ENCODE peak calls at places on chromosomes 2 and 18, in five cellular contexts. F, S, X, E and R are unnamed samples.

GRCh38 chr2:134927195-134927594 is 8.6 kb downstream of the CCNT2 start:
- DNase-seq in F (no peak), S (no peak), X (no peak), E (no peak), R (no peak)

GRCh38 chr2:202780514-202781021 is 91.0 kb downstream of the ICA1L start:
- DNase-seq in F (no peak), S (no peak), X (no peak), E (no peak), R (no peak)

GRCh38 chr2:110863726-110864125 is 131.4 kb downstream of the ACOXL start:
- DNase-seq in F (no peak), S (no peak), X (no peak), E (no peak), R (no peak)

GRCh38 chr18:59540356-59540755 is 156.9 kb downstream of the CCBE1 start:
- DNase-seq in F (no peak), S (no peak), X (no peak), E (no peak), R (no peak)

GRCh38 chr18:8261651-8262091 is 347.6 kb upstream of the RAB12 start:
- DNase-seq in F (no peak), S (no peak), X (no peak), E (no peak), R (no peak)

GRCh38 chr2:68357608-68358337 is 7.3 kb upstream of the PLEK start:
- DNase-seq in F (peak), S (no peak), X (peak), E (no peak), R (no peak)

GRCh38 chr18:9575558-9575957 is 38.8 kb downstream of the PPP4R1 start:
- DNase-seq in F (peak), S (peak), X (peak), E (no peak), R (no peak)

GRCh38 chr2:97706708-97707345 is 6.5 kb upstream of the ZAP70 start:
- DNase-seq in F (no peak), S (no peak), X (no peak), E (no peak), R (no peak)

GRCh38 chr2:178277741-178278197 is 83.5 kb downstream of the OSBPL6 start:
- DNase-seq in F (no peak), S (no peak), X (peak), E (no peak), R (no peak)

GRCh38 chr2:61158356-61158944 is 3.5 kb upstream of the C2orf74 start:
- DNase-seq in F (no peak), S (no peak), X (no peak), E (no peak), R (no peak)

GRCh38 chr18:42765225-42765624 is 350.3 kb downstream of the RIT2 start:
- DNase-seq in F (no peak), S (no peak), X (peak), E (no peak), R (no peak)

GRCh38 chr2:95042472-95043271 is 17.2 kb downstream of the MAL start:
- DNase-seq in F (no peak), S (no peak), X (no peak), E (no peak), R (no peak)

GRCh38 chr2:9373505-9373904 is 49.8 kb downstream of the ITGB1BP1 start:
- DNase-seq in F (no peak), S (no peak), X (no peak), E (no peak), R (no peak)

GRCh38 chr2:173874899-173875247 is 90.3 kb downstream of the SP3 start:
- DNase-seq in F (no peak), S (no peak), X (no peak), E (no peak), R (no peak)

GRCh38 chr2:72919414-72920316 is 2.3 kb downstream of the EMX1 start:
- DNase-seq in F (no peak), S (no peak), X (no peak), E (no peak), R (no peak)

GRCh38 chr2:1773883-1774282 is 29.6 kb upstream of the PXDN start:
- DNase-seq in F (no peak), S (no peak), X (no peak), E (no peak), R (no peak)

GRCh38 chr2:239114119-239114581 is 266.3 kb downstream of the TWIST2 start:
- DNase-seq in F (no peak), S (no peak), X (no peak), E (no peak), R (no peak)

GRCh38 chr2:240785424-240786335 is 34.3 kb downstream of the KIF1A start:
- DNase-seq in F (no peak), S (peak), X (no peak), E (no peak), R (no peak)

GRCh38 chr2:23791030-23791429 is 135.9 kb downstream of the ATAD2B start:
- DNase-seq in F (no peak), S (no peak), X (no peak), E (no peak), R (no peak)